ENCODE peak calls at places on chromosomes 5 and 9, in four cellular contexts. I, J, P and B are unnamed samples.

GRCh38 chr9:120555884-120556283 is 24.1 kb downstream of the CDK5RAP2 start:
- DNase-seq in J (no peak), P (no peak), I (no peak), B (no peak)

GRCh38 chr9:98864257-98865180 is 57.0 kb downstream of the GALNT12 start:
- DNase-seq in J (no peak), I (no peak), P (no peak), B (no peak)

GRCh38 chr9:120655005-120655622 is 59.2 kb downstream of the MEGF9 start:
- DNase-seq in I (no peak), J (no peak), P (no peak), B (no peak)

GRCh38 chr9:78295731-78296130 is 1.2 kb upstream of the PSAT1 start:
- DNase-seq in I (no peak), P (no peak), J (no peak), B (no peak)

GRCh38 chr5:1800470-1801060 is 642 bp upstream of the NDUFS6 start:
- DNase-seq in P (peak; percentile 77), J (peak; percentile 37), I (peak; percentile 40), B (peak; percentile 47)

GRCh38 chr5:106894964-106895363 is 775.8 kb downstream of the EFNA5 start:
- DNase-seq in J (peak; percentile 21), I (no peak), P (no peak), B (no peak)

GRCh38 chr9:129225815-129226214 is 47.8 kb upstream of the IER5L start:
- DNase-seq in J (peak; percentile 94), P (no peak), I (no peak), B (no peak)

GRCh38 chr9:69918317-69918716 is 97.7 kb downstream of the CFAP95 start:
- DNase-seq in I (no peak), P (no peak), J (no peak), B (no peak)

GRCh38 chr9:17942498-17942897 is 363.6 kb downstream of the SH3GL2 start:
- DNase-seq in P (no peak), I (no peak), J (no peak), B (no peak)

GRCh38 chr9:132591244-132591643 is 8.8 kb downstream of the BARHL1 start:
- DNase-seq in P (no peak), I (no peak), J (no peak), B (no peak)

GRCh38 chr9:111661802-111662491 is 542 bp downstream of the GNG10 start:
- DNase-seq in P (peak; percentile 81), J (peak; percentile 68), I (no peak), B (peak; percentile 10)

GRCh38 chr9:70410368-70410767 is 4.1 kb downstream of the KLF9 start:
- DNase-seq in J (no peak), P (peak; percentile 26), I (no peak), B (no peak)

GRCh38 chr5:177134653-177135225 is 1.2 kb downstream of the NSD1 start:
- DNase-seq in P (no peak), I (no peak), J (no peak), B (no peak)

GRCh38 chr9:137515338-137515724 is 34.9 kb downstream of the PNPLA7 start:
- DNase-seq in J (no peak), I (no peak), P (no peak), B (no peak)

GRCh38 chr5:79547982-79548381 is 34.0 kb upstream of the HOMER1 start:
- DNase-seq in P (no peak), I (no peak), J (no peak), B (no peak)

GRCh38 chr9:79189511-79189924 is 382.2 kb upstream of the TLE4 start:
- DNase-seq in P (no peak), I (no peak), J (no peak), B (no peak)

GRCh38 chr5:40680741-40681350 is 1.1 kb downstream of the PTGER4 start:
- DNase-seq in J (peak; percentile 61), I (peak; percentile 30), P (no peak), B (peak; percentile 34)

GRCh38 chr5:140664018-140664352 is 719 bp upstream of the WDR55 start:
- DNase-seq in I (no peak), J (no peak), P (no peak), B (no peak)

GRCh38 chr9:33315371-33315770 is 25.1 kb downstream of the NFX1 start:
- DNase-seq in I (no peak), P (no peak), J (no peak), B (no peak)

GRCh38 chr9:134895849-134896833 is 15.5 kb downstream of the FCN2 start:
- DNase-seq in P (no peak), I (no peak), J (no peak), B (no peak)

GRCh38 chr5:139197710-139198669 is at the start of gene SIL1:
- DNase-seq in P (peak; percentile 95), J (peak; percentile 98), I (peak; percentile 93), B (peak; percentile 91)

GRCh38 chr9:5326893-5327548 is 12.7 kb downstream of the RLN1 start:
- DNase-seq in J (peak; percentile 87), P (no peak), I (peak; percentile 58), B (peak; percentile 30)

GRCh38 chr5:177169271-177169670 is 35.7 kb downstream of the NSD1 start:
- DNase-seq in P (no peak), I (no peak), J (no peak), B (no peak)

GRCh38 chr5:76134646-76135045 is 51.5 kb downstream of the SV2C start:
- DNase-seq in J (no peak), I (no peak), P (no peak), B (no peak)

GRCh38 chr5:105350406-105351140 is 1788.0 kb upstream of the NUDT12 start:
- DNase-seq in P (no peak), I (no peak), J (no peak), B (no peak)